ENCODE peak calls at places on chromosomes 12 and 14, in four cellular contexts. Q, K, X and F are unnamed samples.

GRCh38 chr14:85175556-85175955 is 354.4 kb upstream of the FLRT2 start:
- DNase-seq in Q (no peak), K (no peak), X (no peak), F (no peak)

GRCh38 chr12:91441996-91442395 is 259.4 kb upstream of the DCN start:
- DNase-seq in Q (no peak), K (no peak), X (no peak), F (no peak)

GRCh38 chr12:97380440-97380839 is 82.2 kb upstream of the RMST start:
- DNase-seq in Q (peak), K (no peak), X (no peak), F (no peak)

GRCh38 chr12:99810718-99811593 is 163.4 kb downstream of the GARIN6 start:
- DNase-seq in Q (peak), K (no peak), X (no peak), F (peak)

GRCh38 chr14:66137076-66137475 is 349.1 kb upstream of the CCDC196 start:
- DNase-seq in Q (no peak), K (no peak), X (no peak), F (no peak)

GRCh38 chr12:121797937-121798801 is 4.7 kb upstream of the RHOF start:
- DNase-seq in Q (no peak), K (peak), X (no peak), F (peak)

GRCh38 chr12:113439606-113440030 is 17.4 kb downstream of the SDSL start:
- DNase-seq in Q (peak), K (peak), X (no peak), F (peak)

GRCh38 chr14:58362798-58363412 is 32.8 kb upstream of the TOMM20L start:
- DNase-seq in Q (peak), K (peak), X (no peak), F (peak)

GRCh38 chr14:60721331-60722162 is 2.6 kb downstream of the SIX4 start:
- DNase-seq in Q (peak), K (no peak), X (no peak), F (peak)

GRCh38 chr12:124021025-124021406 is 48.0 kb downstream of the ZNF664 start:
- DNase-seq in Q (no peak), K (no peak), X (no peak), F (no peak)

GRCh38 chr14:25121342-25122129 is 71.6 kb upstream of the STXBP6 start:
- DNase-seq in Q (peak), K (peak), X (no peak), F (no peak)

GRCh38 chr14:65850429-65851145 is 438.1 kb downstream of the FUT8 start:
- DNase-seq in Q (no peak), K (no peak), X (no peak), F (peak)

GRCh38 chr14:99604766-99605298 is 825 bp upstream of the CCDC85C start:
- DNase-seq in Q (no peak), K (peak), X (no peak), F (peak)

GRCh38 chr14:33512201-33512600 is 438.7 kb downstream of the EGLN3 start:
- DNase-seq in Q (no peak), K (no peak), X (no peak), F (no peak)

GRCh38 chr12:50597200-50598195 is 92.7 kb downstream of the DIP2B start:
- DNase-seq in Q (no peak), K (peak), X (peak), F (no peak)

GRCh38 chr14:99633913-99634312 is 11.0 kb upstream of the HHIPL1 start:
- DNase-seq in Q (no peak), K (no peak), X (no peak), F (no peak)

GRCh38 chr12:54191126-54191525 is 2.3 kb upstream of the SMUG1 start:
- DNase-seq in Q (no peak), K (no peak), X (no peak), F (no peak)

GRCh38 chr14:83816755-83817154 is 1713.2 kb upstream of the FLRT2 start:
- DNase-seq in Q (no peak), K (no peak), X (no peak), F (no peak)

GRCh38 chr14:44149597-44149996 is 357.5 kb downstream of the FSCB start:
- DNase-seq in Q (peak), K (peak), X (no peak), F (peak)

GRCh38 chr14:32027255-32027939 is 49.7 kb upstream of the ARHGAP5 start:
- DNase-seq in Q (peak), K (no peak), X (no peak), F (no peak)

GRCh38 chr12:6294533-6295186 is 15.8 kb upstream of the PLEKHG6 start:
- DNase-seq in Q (peak), K (no peak), X (no peak), F (no peak)

GRCh38 chr14:77039285-77040058 is 11.0 kb upstream of the IRF2BPL start:
- DNase-seq in Q (no peak), K (no peak), X (no peak), F (no peak)

GRCh38 chr14:30559638-30560071 is 697 bp downstream of the G2E3 start:
- DNase-seq in Q (peak), K (peak), X (no peak), F (peak)

GRCh38 chr12:15045451-15045850 is 72.6 kb downstream of the PDE6H start:
- DNase-seq in Q (no peak), K (no peak), X (no peak), F (no peak)

GRCh38 chr14:90301580-90302181 is 30.1 kb downstream of the NRDE2 start:
- DNase-seq in Q (peak), K (peak), X (no peak), F (peak)

GRCh38 chr12:116745554-116745953 is 7.4 kb downstream of the RNFT2 start:
- DNase-seq in Q (no peak), K (no peak), X (no peak), F (no peak)

GRCh38 chr12:67025543-67026114 is 243.5 kb upstream of the CAND1 start:
- DNase-seq in Q (peak), K (peak), X (no peak), F (peak)

GRCh38 chr14:51283402-51283825 is 43.4 kb downstream of the TMX1 start:
- DNase-seq in Q (peak), K (peak), X (no peak), F (peak)

GRCh38 chr14:21106506-21107359 is 5.9 kb downstream of the TMEM253 start:
- DNase-seq in Q (peak), K (peak), X (no peak), F (peak)

GRCh38 chr14:39107624-39108023 is 4.6 kb upstream of the SEC23A start:
- DNase-seq in Q (peak), K (peak), X (no peak), F (peak)

GRCh38 chr12:52126050-52126604 is 46.6 kb downstream of the SMIM41 start:
- DNase-seq in Q (no peak), K (no peak), X (no peak), F (peak)

GRCh38 chr12:14989790-14990189 is 16.9 kb downstream of the PDE6H start:
- DNase-seq in Q (no peak), K (no peak), X (no peak), F (no peak)

DNA sequence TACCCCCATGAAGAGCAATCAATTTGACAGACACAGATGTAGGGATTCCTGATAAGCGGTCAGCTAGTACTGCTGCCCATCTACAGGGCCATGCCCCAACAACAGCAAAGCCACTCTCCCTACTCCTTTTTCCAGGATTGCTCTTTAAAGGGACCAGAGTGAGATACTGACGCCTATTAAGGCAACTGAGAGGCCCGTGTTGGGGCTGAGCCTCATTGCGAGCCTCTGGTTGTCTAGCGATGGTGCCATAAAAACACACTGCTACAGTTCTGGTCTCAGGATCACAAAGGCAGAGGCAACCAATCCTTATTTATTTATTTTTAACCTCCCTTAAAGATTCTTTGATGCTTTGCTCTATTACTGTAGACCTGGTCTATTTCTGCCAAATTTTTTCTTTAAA is 31.1 kb downstream of the AK7 start:
- DNase-seq in Q (no peak), K (no peak), X (no peak), F (no peak)
- TF ChIP-seq ZBTB33 in Q (no peak), K (no peak), X (no peak), F (no peak)

GRCh38 chr14:103847439-103847953 is at the start of gene PPP1R13B:
- DNase-seq in Q (peak), K (peak), X (peak), F (peak)
- TF ChIP-seq EP300 in Q (no peak), K (no peak), X (no peak), F (no peak)

GRCh38 chr14:23409475-23409874 is 1.4 kb upstream of the MYH6 start:
- DNase-seq in Q (no peak), K (no peak), X (no peak), F (no peak)
- TF ChIP-seq ZBTB33 in Q (no peak), K (no peak), X (no peak), F (no peak)

DNA sequence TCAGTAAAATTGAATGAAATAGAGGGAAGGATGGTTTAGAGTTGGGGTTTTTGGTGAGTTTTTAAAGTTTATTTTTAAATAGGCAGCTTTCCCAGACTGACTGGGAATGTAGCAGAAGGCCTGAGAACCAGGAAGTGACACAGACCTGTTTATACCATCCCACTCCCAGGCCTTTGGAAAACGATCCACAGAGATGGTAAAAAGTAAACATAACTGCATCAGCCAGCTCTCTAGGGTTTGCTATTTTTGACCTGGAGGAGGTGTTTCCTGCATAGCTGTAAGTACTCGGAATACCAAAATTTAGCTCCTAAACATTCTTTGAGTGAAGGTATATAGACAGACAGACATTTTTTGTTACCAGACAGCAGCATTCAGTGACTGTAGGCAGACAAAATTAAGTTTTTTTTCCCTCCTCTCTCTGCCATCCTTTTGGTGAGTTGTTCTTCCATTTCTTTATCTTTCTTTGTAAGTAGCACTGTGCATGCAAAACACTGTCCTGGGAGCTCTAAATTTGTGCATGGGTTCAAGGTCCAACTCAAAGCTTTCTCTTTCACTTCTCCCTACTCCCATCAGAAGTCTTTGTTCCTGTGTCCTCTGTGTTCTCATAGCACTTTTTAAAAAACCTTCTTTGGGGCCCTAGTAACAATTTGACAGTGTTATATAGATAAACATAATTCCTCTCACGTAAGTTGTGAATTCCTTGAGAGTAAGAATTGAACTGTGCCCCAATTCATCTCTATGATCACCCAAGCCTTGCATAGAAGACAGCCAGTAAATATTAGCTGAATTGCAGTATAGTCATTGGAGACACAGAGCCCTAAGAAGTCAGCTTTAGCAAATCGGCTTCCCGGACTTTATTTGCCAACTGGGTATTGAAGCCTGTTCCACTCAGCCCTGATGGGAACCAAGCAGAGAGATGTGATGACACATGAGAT is 37.4 kb downstream of the SUSD6 start:
- DNase-seq in Q (peak), K (no peak), X (peak), F (no peak)
- TF ChIP-seq EP300 in Q (no peak), K (no peak), X (no peak), F (no peak)

GRCh38 chr12:55372521-55372920 is 9.7 kb downstream of the OR6C75 start:
- DNase-seq in Q (no peak), K (no peak), X (no peak), F (no peak)
- TF ChIP-seq ZBTB33 in Q (no peak), K (no peak), X (no peak), F (no peak)

GRCh38 chr12:65339161-65339560 is 60.7 kb downstream of the MSRB3 start:
- DNase-seq in Q (no peak), K (no peak), X (no peak), F (no peak)

GRCh38 chr12:65333649-65334048 is 55.2 kb downstream of the MSRB3 start:
- DNase-seq in Q (no peak), K (no peak), X (no peak), F (no peak)

GRCh38 chr12:65331456-65331855 is 53.0 kb downstream of the MSRB3 start:
- DNase-seq in Q (no peak), K (no peak), X (no peak), F (no peak)

GRCh38 chr12:65334534-65334933 is 56.1 kb downstream of the MSRB3 start:
- DNase-seq in Q (no peak), K (no peak), X (no peak), F (no peak)

DNA sequence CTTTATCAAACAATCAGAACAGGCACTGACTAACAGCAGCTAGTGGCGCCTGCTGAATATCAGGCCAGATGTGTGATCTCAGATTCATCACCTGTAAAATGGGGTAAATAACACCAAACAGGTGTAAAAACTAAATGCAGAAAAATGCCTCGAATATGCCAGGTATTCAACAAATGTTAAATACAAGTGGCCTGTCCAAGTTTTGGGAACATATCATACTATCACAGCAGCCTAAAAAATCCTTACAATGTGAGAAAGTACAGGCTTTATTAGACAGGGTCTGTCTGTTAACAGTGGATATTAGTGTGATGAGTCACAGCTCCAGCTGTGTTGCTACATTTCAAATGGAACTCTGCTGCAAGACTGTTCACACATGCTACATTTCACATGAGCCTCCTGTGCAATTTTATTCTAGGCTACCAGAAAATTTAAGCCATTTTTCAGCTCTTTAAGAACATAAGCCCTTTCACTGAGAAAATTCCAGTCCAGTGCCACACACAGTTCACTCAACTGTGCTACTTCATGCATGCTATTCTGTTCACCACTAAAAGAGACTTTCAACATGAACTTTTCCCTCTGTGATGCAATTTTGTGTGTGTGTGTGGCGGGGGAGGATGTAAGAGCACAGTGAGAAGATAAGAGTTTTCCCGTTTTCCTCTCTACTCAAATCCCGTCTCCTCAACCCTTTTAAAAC is 56.7 kb downstream of the MSRB3 start:
- DNase-seq in Q (peak), K (no peak), X (no peak), F (peak)
- TF ChIP-seq EP300 in Q (peak), K (no peak), X (no peak), F (no peak)

GRCh38 chr14:105431256-105431655 is 11.6 kb downstream of the MTA1 start:
- DNase-seq in Q (no peak), K (no peak), X (no peak), F (no peak)

GRCh38 chr14:105430042-105430441 is 10.4 kb downstream of the MTA1 start:
- DNase-seq in Q (no peak), K (no peak), X (no peak), F (no peak)

GRCh38 chr14:105427893-105428485 is 8.4 kb downstream of the MTA1 start:
- DNase-seq in Q (no peak), K (no peak), X (no peak), F (no peak)

GRCh38 chr14:105432657-105433056 is 13.0 kb downstream of the MTA1 start:
- DNase-seq in Q (no peak), K (no peak), X (no peak), F (no peak)

DNA sequence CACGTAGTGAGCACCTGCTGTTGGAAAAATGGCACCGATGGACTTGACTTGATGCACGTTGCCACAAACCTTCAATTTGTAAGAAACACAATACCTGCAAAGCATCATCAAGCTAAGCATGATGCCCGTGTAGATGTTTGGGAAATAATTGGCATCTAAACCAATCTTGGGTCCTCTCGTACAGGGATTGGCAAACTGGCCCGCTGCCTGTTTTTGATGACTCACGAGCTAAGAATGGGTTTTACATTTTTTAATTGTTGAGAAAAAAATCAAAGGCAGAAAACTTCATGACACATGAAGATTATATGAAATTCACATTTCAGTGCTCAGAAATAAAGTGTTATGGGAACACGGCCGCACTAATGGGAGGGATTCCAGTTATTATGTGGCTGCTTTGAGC is 10.9 kb downstream of the MTA1 start:
- DNase-seq in Q (no peak), K (no peak), X (no peak), F (no peak)
- TF ChIP-seq ZBTB33 in Q (no peak), K (no peak), X (no peak), F (no peak)

DNA sequence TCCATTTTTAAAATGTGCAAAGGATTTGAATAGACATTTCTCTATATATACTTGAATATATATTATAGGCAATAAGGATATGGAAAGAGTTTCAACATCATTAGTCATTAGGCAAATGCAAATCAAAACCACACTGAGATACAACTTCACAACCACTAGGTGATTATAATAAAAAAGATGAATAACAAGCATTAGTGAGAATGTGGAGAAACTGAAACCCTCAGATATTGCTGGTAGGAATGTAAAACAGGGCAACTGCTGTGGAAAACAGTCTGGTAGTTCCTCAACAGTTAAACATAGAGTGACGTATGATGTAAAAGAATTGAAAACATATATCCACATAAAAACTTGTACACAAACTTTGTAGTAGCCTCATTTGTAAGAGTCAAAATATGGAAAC is 11.7 kb upstream of the BATF start:
- DNase-seq in Q (no peak), K (no peak), X (no peak), F (no peak)
- TF ChIP-seq EP300 in Q (no peak), K (no peak), X (no peak), F (no peak)

GRCh38 chr12:111405856-111406473 is at the start of gene SH2B3:
- DNase-seq in Q (no peak), K (no peak), X (no peak), F (no peak)

GRCh38 chr12:111407371-111408115 is 1.8 kb downstream of the SH2B3 start:
- DNase-seq in Q (no peak), K (peak), X (no peak), F (peak)

GRCh38 chr12:111406474-111407370 is 999 bp downstream of the SH2B3 start:
- DNase-seq in Q (no peak), K (peak), X (no peak), F (peak)

GRCh38 chr12:111405149-111405855 is 421 bp upstream of the SH2B3 start:
- DNase-seq in Q (peak), K (peak), X (peak), F (peak)

GRCh38 chr12:111404362-111405148 is 1.2 kb upstream of the SH2B3 start:
- DNase-seq in Q (peak), K (peak), X (no peak), F (peak)
- TF ChIP-seq ZBTB33 in Q (no peak), K (no peak), X (no peak), F (no peak)

DNA sequence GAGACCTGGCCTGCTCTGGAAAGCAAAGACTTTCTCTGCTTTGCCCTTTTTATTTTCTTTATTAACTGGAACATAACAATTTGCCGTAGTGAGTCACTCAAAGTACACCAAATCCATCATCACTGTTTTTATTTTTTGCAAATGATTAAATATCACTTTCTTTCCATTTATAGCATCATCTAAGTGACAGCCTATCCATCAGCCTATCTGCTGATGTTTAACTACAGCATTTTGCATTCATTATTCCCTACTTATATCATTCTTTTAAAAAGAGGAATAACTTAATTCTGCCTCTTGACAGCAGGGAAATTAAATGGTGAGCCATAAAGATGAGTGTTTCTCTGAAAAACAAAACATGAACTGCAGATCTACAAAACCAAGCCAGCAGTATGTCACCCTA is 821.4 kb upstream of the TMEM132C start:
- DNase-seq in Q (no peak), K (no peak), X (no peak), F (no peak)
- TF ChIP-seq EP300 in Q (no peak), K (no peak), X (no peak), F (no peak)